ENCODE peak calls at places on chromosomes 11 and 22, in five cellular contexts. L is GM23338, S is suprapubic skin, P is brain microvascular endothelial cell, Q is transverse colon. Y is an unnamed sample.

GRCh38 chr11:14764899-14765527 is 121.4 kb downstream of the PDE3B start:
- DNase-seq in P (peak), S (no peak), Q (no peak), L (no peak), Y (no peak)

GRCh38 chr11:5679811-5680210 is 5.1 kb downstream of the TRIM5 start:
- DNase-seq in S (no peak), P (no peak), L (no peak), Q (no peak), Y (no peak)

GRCh38 chr11:72267956-72268617 is 24.1 kb upstream of the PHOX2A start:
- DNase-seq in L (no peak), Q (no peak), S (no peak), P (no peak), Y (no peak)

GRCh38 chr11:71236836-71237475 is 15.4 kb downstream of the SHANK2 start:
- DNase-seq in P (no peak), Q (no peak), L (no peak), S (peak), Y (no peak)

GRCh38 chr22:47276219-47276843 is 513.9 kb downstream of the TBC1D22A start:
- DNase-seq in S (peak), Q (no peak), P (no peak), L (no peak), Y (no peak)

GRCh38 chr11:7905961-7906429 is 25.1 kb downstream of the OR10A6 start:
- DNase-seq in S (no peak), L (peak), P (no peak), Q (no peak), Y (no peak)

GRCh38 chr11:102416974-102417373 is 35.6 kb downstream of the TMEM123 start:
- DNase-seq in P (no peak), S (no peak), Q (no peak), L (no peak), Y (no peak)

GRCh38 chr11:5610446-5610845 is 14.0 kb downstream of the TRIM6 start:
- DNase-seq in L (no peak), Q (no peak), S (no peak), P (no peak), Y (no peak)

GRCh38 chr22:38471237-38471636 is 3.3 kb downstream of the KDELR3 start:
- DNase-seq in L (no peak), Q (no peak), S (peak), P (no peak), Y (no peak)

GRCh38 chr11:43947815-43948214 is 5.4 kb downstream of the C11orf96 start:
- DNase-seq in Q (no peak), L (no peak), S (no peak), P (no peak), Y (no peak)

GRCh38 chr11:90434858-90435257 is 212.0 kb upstream of the CHORDC1 start:
- DNase-seq in L (peak), S (no peak), P (peak), Q (no peak), Y (no peak)

GRCh38 chr11:69655479-69656394 is 14.8 kb downstream of the CCND1 start:
- DNase-seq in L (no peak), Q (no peak), S (peak), P (no peak), Y (no peak)

GRCh38 chr11:118055966-118056365 is 20.9 kb upstream of the TMPRSS4 start:
- DNase-seq in S (peak), L (no peak), P (no peak), Q (peak), Y (no peak)

GRCh38 chr11:78221396-78222315 is 32.9 kb downstream of the USP35 start:
- DNase-seq in L (no peak), Q (no peak), P (no peak), S (peak), Y (no peak)

GRCh38 chr11:66268953-66269906 is 791 bp downstream of the RAB1B start:
- DNase-seq in Q (no peak), S (no peak), L (peak), P (no peak), Y (peak)

GRCh38 chr11:71158936-71159335 is 93.4 kb downstream of the SHANK2 start:
- DNase-seq in Q (no peak), S (peak), P (no peak), L (no peak), Y (no peak)

GRCh38 chr22:38088723-38089473 is 4.9 kb upstream of the SLC16A8 start:
- DNase-seq in S (no peak), L (peak), P (no peak), Q (no peak), Y (peak)

GRCh38 chr11:58739725-58740430 is 8.1 kb upstream of the GLYAT start:
- DNase-seq in Q (no peak), P (peak), L (no peak), S (no peak), Y (no peak)

DNA sequence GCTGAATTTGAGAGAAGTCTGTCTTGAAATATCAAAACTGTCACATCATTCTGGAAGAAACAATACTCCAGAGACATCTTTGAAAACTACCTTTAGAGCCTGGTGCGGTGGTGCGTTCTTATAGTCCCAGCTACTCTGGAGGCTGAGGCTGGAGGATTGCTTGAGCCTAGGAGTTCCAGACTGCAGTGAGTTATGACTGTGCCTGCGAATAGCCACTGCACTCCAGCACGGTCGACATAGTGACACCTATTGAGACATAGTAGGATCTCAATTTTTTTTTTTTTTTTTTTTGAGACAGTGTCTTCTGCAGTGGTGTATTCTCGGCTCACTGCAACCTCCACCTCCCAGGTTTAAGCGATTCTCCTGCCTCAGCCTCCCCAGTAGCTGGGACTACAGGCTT is 11.5 kb upstream of the AIFM3 start:
- DNase-seq in S (no peak), L (no peak), Q (no peak), P (no peak), Y (no peak)
- H3K4me3 ChIP-seq in S (no peak), L (no peak), Q (peak), P (no peak), Y (no peak)

GRCh38 chr22:27244328-27244727 is 557.2 kb downstream of the MN1 start:
- DNase-seq in L (no peak), S (no peak), P (no peak), Q (no peak), Y (no peak)

GRCh38 chr22:27250418-27250817 is 551.1 kb downstream of the MN1 start:
- DNase-seq in L (no peak), P (no peak), Q (no peak), S (no peak), Y (no peak)

GRCh38 chr22:27246558-27246957 is 555.0 kb downstream of the MN1 start:
- DNase-seq in Q (no peak), S (no peak), L (no peak), P (no peak), Y (no peak)

GRCh38 chr22:27245056-27245455 is 556.5 kb downstream of the MN1 start:
- DNase-seq in P (no peak), Q (no peak), S (no peak), L (no peak), Y (no peak)

GRCh38 chr22:27247691-27248434 is 553.7 kb downstream of the MN1 start:
- DNase-seq in L (peak), P (no peak), S (no peak), Q (no peak), Y (peak)
- H3K27ac ChIP-seq in L (no peak), P (no peak), S (no peak), Q (peak), Y (peak)

DNA sequence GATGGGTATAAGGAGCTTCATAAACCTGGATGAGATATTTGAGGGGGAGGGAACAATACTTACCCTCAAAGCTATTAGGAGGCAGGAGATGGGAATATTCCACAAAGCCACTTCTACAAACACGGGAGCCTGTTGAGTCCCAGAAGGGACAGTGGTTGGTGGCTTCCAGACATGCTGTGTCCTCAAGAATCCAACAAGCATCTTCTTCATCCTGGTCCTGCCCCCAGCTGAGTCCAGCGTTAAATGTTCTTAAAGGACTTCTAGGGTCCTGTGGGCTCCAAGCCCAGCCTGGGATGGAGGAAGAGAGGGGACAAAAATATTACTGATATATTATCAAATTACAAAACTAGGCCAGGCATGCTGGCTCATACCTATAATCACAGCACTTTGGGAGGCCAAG is 2.3 kb downstream of the CSKMT start:
- DNase-seq in P (no peak), L (no peak), S (no peak), Q (no peak), Y (no peak)
- H3K4me3 ChIP-seq in P (no peak), L (peak), S (no peak), Q (no peak), Y (no peak)

GRCh38 chr22:17194213-17194612 is 25.0 kb downstream of the ADA2 start:
- DNase-seq in S (no peak), P (no peak), L (peak), Q (no peak), Y (no peak)

GRCh38 chr22:17201285-17201945 is 17.8 kb downstream of the ADA2 start:
- DNase-seq in S (no peak), L (peak), P (no peak), Q (no peak), Y (no peak)

GRCh38 chr22:17199131-17199731 is 20.0 kb downstream of the ADA2 start:
- DNase-seq in L (peak), Q (no peak), S (no peak), P (no peak), Y (peak)

GRCh38 chr22:17198188-17199130 is 20.8 kb downstream of the ADA2 start:
- DNase-seq in S (no peak), Q (no peak), L (peak), P (no peak), Y (peak)
- H3K27ac ChIP-seq in S (peak), Q (no peak), L (peak), P (no peak), Y (peak)

GRCh38 chr11:47589103-47589502 is 2.6 kb downstream of the FAM180B start:
- DNase-seq in S (no peak), Q (no peak), L (no peak), P (no peak), Y (no peak)
- H3K4me3 ChIP-seq in S (peak), Q (peak), L (peak), P (peak), Y (no peak)

DNA sequence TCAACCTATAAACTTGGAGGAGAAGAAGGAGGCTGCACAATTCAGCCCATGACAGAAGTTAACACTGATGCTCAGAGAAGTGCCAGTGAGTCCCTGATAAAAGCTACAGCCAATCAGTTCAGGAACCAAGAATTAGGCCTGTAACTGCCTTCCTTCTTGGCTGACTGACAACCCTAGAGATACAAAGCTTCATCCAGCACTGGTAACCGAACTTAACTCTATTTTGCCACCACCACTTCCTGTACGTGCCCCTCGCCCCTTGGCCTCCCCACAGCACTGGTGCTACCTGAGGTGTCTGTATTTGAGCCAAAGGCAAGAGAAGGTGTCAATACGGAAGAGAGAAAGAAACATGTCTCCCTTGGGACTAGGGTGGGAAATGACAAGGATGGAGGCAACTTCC is 40.1 kb upstream of the POU2AF1 start:
- DNase-seq in S (no peak), P (no peak), L (no peak), Q (no peak), Y (no peak)
- H3K27ac ChIP-seq in S (no peak), P (no peak), L (no peak), Q (peak), Y (no peak)